ENCODE peak calls at places on chromosome 22, in ten cellular contexts. T is SW 1271; Z is NCI-H1092; S is nephron progenitor cell; D is GM12865; N is stimulated activated CD4-positive, alpha-beta T cell treated with anti-CD3 and anti-CD28 coated beads, TNF-alpha, amount 100 ng/mL, for 24 hours; K is skeletal muscle cell; L is amniotic epithelial cell; F is activated T-cell treated with anti-CD3 and anti-CD28 coated beads, Interleukin-2, amount 50 U/mL, for 1 hour; B is mucosa of gallbladder. U is an unnamed sample.
A peak's percentile ranks its signal among the peaks of the same experiment; 100 is the strongest.

GRCh38 chr22:36405671-36406070 is 17.9 kb upstream of the MYH9 start:
- DNase-seq in T (no peak), Z (no peak), S (no peak), D (peak; percentile 59), N (no peak), K (no peak), L (peak; percentile 87), F (peak; percentile 53), B (no peak), U (no peak)

GRCh38 chr22:41822289-41823057 is 10.4 kb upstream of the SREBF2 start:
- DNase-seq in T (no peak), Z (peak; percentile 37), S (no peak), D (peak; percentile 67), N (peak; percentile 43), K (no peak), L (peak; percentile 70), F (peak; percentile 37), B (no peak), U (no peak)

GRCh38 chr22:32661737-32662586 is 139.5 kb upstream of the TIMP3 start:
- DNase-seq in T (no peak), Z (no peak), S (no peak), D (no peak), N (no peak), K (no peak), L (peak; percentile 64), F (no peak), B (no peak), U (peak; percentile 66)

GRCh38 chr22:40654522-40655167 is 18.1 kb upstream of the MRTFA start:
- DNase-seq in T (no peak), Z (peak; percentile 12), S (no peak), D (no peak), N (no peak), K (peak; percentile 59), L (peak; percentile 58), F (no peak), B (peak; percentile 53), U (no peak)

GRCh38 chr22:42754658-42755057 is 34.0 kb upstream of the A4GALT start:
- DNase-seq in T (no peak), Z (no peak), S (no peak), D (no peak), N (no peak), K (no peak), L (peak; percentile 93), F (no peak), B (peak; percentile 73), U (peak; percentile 76)

GRCh38 chr22:30373331-30374325 is 13.6 kb downstream of the RNF215 start:
- DNase-seq in T (no peak), Z (no peak), S (no peak), D (no peak), N (no peak), K (no peak), L (no peak), F (no peak), B (no peak), U (no peak)

GRCh38 chr22:19271856-19272535 is 19.5 kb downstream of the CLTCL1 start:
- DNase-seq in T (no peak), Z (no peak), S (no peak), D (no peak), N (no peak), K (no peak), L (peak; percentile 61), F (no peak), B (no peak), U (no peak)

GRCh38 chr22:37887610-37888378 is 18.3 kb upstream of the MICALL1 start:
- DNase-seq in T (no peak), Z (no peak), S (no peak), D (no peak), N (no peak), K (no peak), L (peak; percentile 78), F (no peak), B (peak; percentile 69), U (peak; percentile 97)

GRCh38 chr22:24338701-24339451 is 68.2 kb downstream of the SPECC1L start:
- DNase-seq in T (no peak), Z (no peak), S (no peak), D (no peak), N (no peak), K (no peak), L (peak; percentile 55), F (no peak), B (no peak), U (no peak)

GRCh38 chr22:38038426-38038825 is 18.8 kb upstream of the PICK1 start:
- DNase-seq in T (no peak), Z (no peak), S (no peak), D (no peak), N (no peak), K (no peak), L (no peak), F (no peak), B (no peak), U (no peak)

GRCh38 chr22:37610480-37611148 is 2.0 kb downstream of the GGA1 start:
- DNase-seq in T (no peak), Z (no peak), S (no peak), D (no peak), N (no peak), K (no peak), L (no peak), F (no peak), B (peak; percentile 55), U (no peak)

GRCh38 chr22:28995551-28995950 is 66.1 kb downstream of the C22orf31 start:
- DNase-seq in T (no peak), Z (no peak), S (no peak), D (no peak), N (no peak), K (no peak), L (no peak), F (no peak), B (no peak), U (no peak)

GRCh38 chr22:36088292-36088691 is 59.7 kb upstream of the RBFOX2 start:
- DNase-seq in T (no peak), Z (no peak), S (no peak), D (no peak), N (no peak), K (no peak), L (no peak), F (no peak), B (no peak), U (no peak)